ENCODE peak calls at places on chromosome 18, in ten cellular contexts. Z is activated T-cell treated with anti-CD3 and anti-CD28 coated beads for 48 hours; O is NCI-H1105; H is endothelial cell; L is globus pallidus; W is NB4; C is stimulated activated CD4-positive, alpha-beta T cell treated with anti-CD3 and anti-CD28 coated beads, TNF-alpha, amount 100 ng/mL, for 24 hours; X is stimulated activated CD8-positive, alpha-beta memory T cell treated with anti-CD3 and anti-CD28 coated beads, Interleukin-7, amount 100 ng/mL, for 24 hours; Q is GM13977; T is tibial artery. J is an unnamed sample.

GRCh38 chr18:74546751-74547530 is 12.6 kb downstream of the CNDP1 start:
- DNase-seq in Z (no peak), O (no peak), H (no peak), L (no peak), W (no peak), C (no peak), X (no peak), Q (no peak), T (no peak), J (no peak)

GRCh38 chr18:48541747-48542108 is 2.9 kb downstream of the CTIF start:
- DNase-seq in Z (no peak), O (no peak), H (no peak), L (no peak), W (no peak), C (no peak), X (no peak), Q (no peak), T (no peak), J (no peak)

GRCh38 chr18:57727952-57728807 is 74.9 kb downstream of the ATP8B1 start:
- DNase-seq in Z (no peak), O (no peak), H (no peak), L (no peak), W (peak; percentile 8), C (no peak), X (no peak), Q (no peak), T (no peak), J (no peak)

GRCh38 chr18:47893939-47894699 is 36.3 kb downstream of the SMAD2 start:
- DNase-seq in Z (no peak), O (no peak), H (no peak), L (no peak), W (no peak), C (no peak), X (no peak), Q (no peak), T (no peak), J (no peak)

GRCh38 chr18:50193796-50194622 is 938 bp downstream of the MYO5B start:
- DNase-seq in Z (no peak), O (no peak), H (peak; percentile 12), L (no peak), W (no peak), C (no peak), X (no peak), Q (peak; percentile 44), T (no peak), J (peak; percentile 22)

GRCh38 chr18:58221060-58221725 is 177.2 kb downstream of the NEDD4L start:
- DNase-seq in Z (no peak), O (no peak), H (no peak), L (no peak), W (no peak), C (no peak), X (no peak), Q (no peak), T (no peak), J (no peak)

GRCh38 chr18:79405781-79406575 is 10.2 kb downstream of the NFATC1 start:
- DNase-seq in Z (peak; percentile 79), O (no peak), H (no peak), L (peak; percentile 59), W (peak; percentile 46), C (peak; percentile 69), X (peak; percentile 64), Q (peak; percentile 93), T (no peak), J (peak; percentile 59)

GRCh38 chr18:62881509-62882016 is 166.2 kb downstream of the PHLPP1 start:
- DNase-seq in Z (no peak), O (peak; percentile 89), H (no peak), L (no peak), W (peak; percentile 3), C (no peak), X (no peak), Q (no peak), T (peak; percentile 76), J (no peak)

GRCh38 chr18:70046207-70046606 is 98.5 kb upstream of the CD226 start:
- DNase-seq in Z (no peak), O (no peak), H (no peak), L (no peak), W (no peak), C (no peak), X (no peak), Q (no peak), T (no peak), J (no peak)

GRCh38 chr18:10946058-10946457 is 203.3 kb downstream of the PIEZO2 start:
- DNase-seq in Z (no peak), O (no peak), H (no peak), L (no peak), W (no peak), C (no peak), X (no peak), Q (no peak), T (no peak), J (no peak)

GRCh38 chr18:11259421-11259820 is 110.1 kb upstream of the PIEZO2 start:
- DNase-seq in Z (no peak), O (no peak), H (peak; percentile 21), L (no peak), W (peak; percentile 22), C (no peak), X (no peak), Q (no peak), T (no peak), J (peak; percentile 76)

GRCh38 chr18:42860011-42860410 is 255.5 kb downstream of the RIT2 start:
- DNase-seq in Z (no peak), O (no peak), H (no peak), L (no peak), W (no peak), C (no peak), X (no peak), Q (no peak), T (no peak), J (no peak)

GRCh38 chr18:34494359-34494696 is 215.8 kb upstream of the DTNA start:
- DNase-seq in Z (no peak), O (no peak), H (no peak), L (no peak), W (no peak), C (no peak), X (no peak), Q (no peak), T (peak; percentile 58), J (peak; percentile 73)

GRCh38 chr18:3912705-3913104 is 462.7 kb downstream of the TGIF1 start:
- DNase-seq in Z (no peak), O (no peak), H (no peak), L (no peak), W (no peak), C (no peak), X (no peak), Q (no peak), T (no peak), J (no peak)

GRCh38 chr18:78970774-78971333 is 8.8 kb upstream of the SALL3 start:
- DNase-seq in Z (no peak), O (no peak), H (no peak), L (no peak), W (no peak), C (no peak), X (no peak), Q (no peak), T (no peak), J (no peak)

GRCh38 chr18:50944245-50944917 is 23.5 kb upstream of the ELAC1 start:
- DNase-seq in Z (no peak), O (no peak), H (no peak), L (peak; percentile 45), W (peak; percentile 65), C (no peak), X (no peak), Q (no peak), T (no peak), J (no peak)

GRCh38 chr18:76923485-76924085 is 101.2 kb downstream of the ZNF236 start:
- DNase-seq in Z (no peak), O (no peak), H (peak; percentile 58), L (no peak), W (peak; percentile 14), C (no peak), X (no peak), Q (no peak), T (no peak), J (peak; percentile 54)

GRCh38 chr18:55420665-55420964 is 167.4 kb downstream of the TCF4 start:
- DNase-seq in Z (no peak), O (no peak), H (no peak), L (no peak), W (peak; percentile 2), C (no peak), X (no peak), Q (peak; percentile 44), T (no peak), J (no peak)

GRCh38 chr18:9049495-9049809 is 53.0 kb upstream of the NDUFV2 start:
- DNase-seq in Z (no peak), O (no peak), H (no peak), L (no peak), W (no peak), C (no peak), X (no peak), Q (no peak), T (no peak), J (no peak)

GRCh38 chr18:54999016-54999415 is 39.8 kb upstream of the CCDC68 start:
- DNase-seq in Z (no peak), O (no peak), H (no peak), L (no peak), W (no peak), C (no peak), X (no peak), Q (no peak), T (no peak), J (no peak)

GRCh38 chr18:7568426-7568825 is 1.3 kb downstream of the PTPRM start:
- DNase-seq in Z (no peak), O (no peak), H (peak; percentile 72), L (peak; percentile 9), W (no peak), C (no peak), X (no peak), Q (no peak), T (peak; percentile 73), J (peak; percentile 53)

GRCh38 chr18:2173464-2173863 is 397.8 kb downstream of the METTL4 start:
- DNase-seq in Z (no peak), O (no peak), H (no peak), L (no peak), W (peak; percentile 9), C (no peak), X (no peak), Q (no peak), T (no peak), J (peak; percentile 23)

GRCh38 chr18:21194871-21195771 is 46.9 kb upstream of the GREB1L start:
- DNase-seq in Z (no peak), O (peak; percentile 16), H (no peak), L (peak; percentile 60), W (peak; percentile 53), C (no peak), X (no peak), Q (peak; percentile 34), T (no peak), J (no peak)

GRCh38 chr18:72504866-72505265 is 39.3 kb downstream of the CBLN2 start:
- DNase-seq in Z (no peak), O (no peak), H (no peak), L (no peak), W (no peak), C (no peak), X (no peak), Q (no peak), T (no peak), J (no peak)